ENCODE peak calls at places on chromosome 13, in four cellular contexts. One of them, this sample, is unnamed.
A peak's percentile ranks its signal among the peaks of the same experiment; 100 is the strongest.

GRCh38 chr13:113078895-113079720 is 26.5 kb upstream of the F7 start:
- DNase-seq in fibroblast of mammary gland: no peak
- DNase-seq in GM10248: no peak
- DNase-seq in activated CD4-positive, CD25-positive, alpha-beta regulatory T cell: no peak
- DNase-seq in this sample: no peak

GRCh38 chr13:37319041-37319443 is 213.6 kb upstream of the CSNK1A1L start:
- DNase-seq in fibroblast of mammary gland: peak; percentile 38
- DNase-seq in GM10248: no peak
- DNase-seq in activated CD4-positive, CD25-positive, alpha-beta regulatory T cell: no peak
- DNase-seq in this sample: no peak

GRCh38 chr13:83184819-83185218 is 697.5 kb downstream of the SLITRK1 start:
- DNase-seq in fibroblast of mammary gland: peak; percentile 68
- DNase-seq in GM10248: no peak
- DNase-seq in activated CD4-positive, CD25-positive, alpha-beta regulatory T cell: no peak
- DNase-seq in this sample: no peak

GRCh38 chr13:46633416-46633815 is 80.4 kb downstream of the LRCH1 start:
- DNase-seq in fibroblast of mammary gland: peak; percentile 77
- DNase-seq in GM10248: no peak
- DNase-seq in activated CD4-positive, CD25-positive, alpha-beta regulatory T cell: no peak
- DNase-seq in this sample: no peak

GRCh38 chr13:74465279-74465678 is 331.1 kb upstream of the KLF12 start:
- DNase-seq in fibroblast of mammary gland: no peak
- DNase-seq in GM10248: no peak
- DNase-seq in activated CD4-positive, CD25-positive, alpha-beta regulatory T cell: no peak
- DNase-seq in this sample: no peak

GRCh38 chr13:110017379-110017778 is 231.0 kb upstream of the IRS2 start:
- DNase-seq in fibroblast of mammary gland: peak; percentile 93
- DNase-seq in GM10248: no peak
- DNase-seq in activated CD4-positive, CD25-positive, alpha-beta regulatory T cell: no peak
- DNase-seq in this sample: no peak

GRCh38 chr13:98690348-98691041 is 62.0 kb downstream of the SLC15A1 start:
- DNase-seq in fibroblast of mammary gland: no peak
- DNase-seq in GM10248: no peak
- DNase-seq in activated CD4-positive, CD25-positive, alpha-beta regulatory T cell: no peak
- DNase-seq in this sample: no peak

GRCh38 chr13:32228330-32229041 is 86.7 kb downstream of the ZAR1L start:
- DNase-seq in fibroblast of mammary gland: peak; percentile 46
- DNase-seq in GM10248: no peak
- DNase-seq in activated CD4-positive, CD25-positive, alpha-beta regulatory T cell: no peak
- DNase-seq in this sample: no peak

GRCh38 chr13:31909889-31910551 is 121.6 kb upstream of the FRY start:
- DNase-seq in fibroblast of mammary gland: peak; percentile 77
- DNase-seq in GM10248: peak; percentile 30
- DNase-seq in activated CD4-positive, CD25-positive, alpha-beta regulatory T cell: peak; percentile 5
- DNase-seq in this sample: peak; percentile 23

GRCh38 chr13:59722580-59722900 is 441.2 kb downstream of the DIAPH3 start:
- DNase-seq in fibroblast of mammary gland: no peak
- DNase-seq in GM10248: no peak
- DNase-seq in activated CD4-positive, CD25-positive, alpha-beta regulatory T cell: no peak
- DNase-seq in this sample: peak; percentile 58

GRCh38 chr13:32538234-32538620 is 368 bp downstream of the N4BP2L2 start:
- DNase-seq in fibroblast of mammary gland: peak; percentile 45
- DNase-seq in GM10248: peak; percentile 64
- DNase-seq in activated CD4-positive, CD25-positive, alpha-beta regulatory T cell: peak; percentile 37
- DNase-seq in this sample: peak; percentile 20

GRCh38 chr13:30257433-30258099 is 49.8 kb downstream of the KATNAL1 start:
- DNase-seq in fibroblast of mammary gland: no peak
- DNase-seq in GM10248: peak; percentile 28
- DNase-seq in activated CD4-positive, CD25-positive, alpha-beta regulatory T cell: no peak
- DNase-seq in this sample: no peak

GRCh38 chr13:65881561-65882155 is 1348.5 kb downstream of the PCDH9 start:
- DNase-seq in fibroblast of mammary gland: no peak
- DNase-seq in GM10248: no peak
- DNase-seq in activated CD4-positive, CD25-positive, alpha-beta regulatory T cell: no peak
- DNase-seq in this sample: no peak

GRCh38 chr13:73602295-73602694 is 531.9 kb downstream of the KLF12 start:
- DNase-seq in fibroblast of mammary gland: peak; percentile 8
- DNase-seq in GM10248: no peak
- DNase-seq in activated CD4-positive, CD25-positive, alpha-beta regulatory T cell: no peak
- DNase-seq in this sample: no peak

GRCh38 chr13:72677431-72677830 is 50.0 kb downstream of the MZT1 start:
- DNase-seq in fibroblast of mammary gland: no peak
- DNase-seq in GM10248: no peak
- DNase-seq in activated CD4-positive, CD25-positive, alpha-beta regulatory T cell: no peak
- DNase-seq in this sample: no peak

GRCh38 chr13:30020726-30021312 is 170.4 kb upstream of the UBL3 start:
- DNase-seq in fibroblast of mammary gland: peak; percentile 54
- DNase-seq in GM10248: no peak
- DNase-seq in activated CD4-positive, CD25-positive, alpha-beta regulatory T cell: no peak
- DNase-seq in this sample: no peak

GRCh38 chr13:97921146-97921776 is 32.2 kb upstream of the IPO5 start:
- DNase-seq in fibroblast of mammary gland: peak; percentile 67
- DNase-seq in GM10248: no peak
- DNase-seq in activated CD4-positive, CD25-positive, alpha-beta regulatory T cell: no peak
- DNase-seq in this sample: no peak